ENCODE peak calls at places on chromosomes 2 and 18, in four cellular contexts. E is stimulated activated CD4-positive, alpha-beta T cell treated with anti-CD3 and anti-CD28 coated beads, Interleukin-12 subunit alpha, Interleukin-12 subunit beta, amount 100 ng/mL, for 4 hours; X is astrocyte of the cerebellum; N is myocyte. Y is an unnamed sample.

GRCh38 chr2:3651686-3652516 is 6.1 kb upstream of the ALLC start:
- DNase-seq in E (peak), N (peak), X (no peak), Y (no peak)

GRCh38 chr2:55048514-55048924 is 1.7 kb downstream of the RTN4 start:
- DNase-seq in N (peak), E (no peak), X (no peak), Y (no peak)

GRCh38 chr18:54769526-54770464 is 58.5 kb upstream of the RAB27B start:
- DNase-seq in N (no peak), X (no peak), E (no peak), Y (no peak)

GRCh38 chr2:26344581-26345283 is 1.2 kb upstream of the SELENOI start:
- DNase-seq in E (peak), N (no peak), X (no peak), Y (no peak)

GRCh38 chr2:174485763-174486613 is 841 bp downstream of the GPR155 start:
- DNase-seq in X (no peak), N (peak), E (peak), Y (no peak)

GRCh38 chr18:73979742-73980141 is 167.9 kb downstream of the FBXO15 start:
- DNase-seq in E (no peak), X (peak), N (no peak), Y (no peak)

GRCh38 chr2:51103205-51103604 is 71.3 kb upstream of the NRXN1 start:
- DNase-seq in E (no peak), X (no peak), N (peak), Y (no peak)

GRCh38 chr2:158775273-158776027 is 19.7 kb upstream of the DAPL1 start:
- DNase-seq in E (no peak), N (no peak), X (no peak), Y (no peak)

GRCh38 chr2:223102040-223102899 is 50.3 kb downstream of the KCNE4 start:
- DNase-seq in E (no peak), N (no peak), X (no peak), Y (no peak)

GRCh38 chr2:196453613-196454047 is 185.9 kb upstream of the CCDC150 start:
- DNase-seq in N (peak), X (peak), E (peak), Y (peak)

GRCh38 chr2:197073701-197074433 is 147.4 kb upstream of the PGAP1 start:
- DNase-seq in X (peak), E (no peak), N (peak), Y (no peak)

GRCh38 chr2:140551291-140551690 is 1579.5 kb downstream of the LRP1B start:
- DNase-seq in E (no peak), X (no peak), N (no peak), Y (no peak)

GRCh38 chr2:72330673-72331072 is 183.0 kb upstream of the CYP26B1 start:
- DNase-seq in N (no peak), X (no peak), E (no peak), Y (no peak)

GRCh38 chr2:72104821-72105588 is 42.7 kb downstream of the CYP26B1 start:
- DNase-seq in E (no peak), N (no peak), X (no peak), Y (no peak)

Y was measured in 8988T.